ENCODE peak calls at places on chromosome 11, in five cellular contexts. S is AG08396, C is cardiac muscle cell, Q is T-helper 2 cell, U is NCI-H2171. F is an unnamed sample.

GRCh38 chr11:1304376-1304775 is 5.1 kb downstream of the TOLLIP start:
- DNase-seq in C (no peak), Q (no peak), S (no peak), U (no peak), F (no peak)

GRCh38 chr11:118924591-118925585 is 838 bp downstream of the BCL9L start:
- DNase-seq in U (no peak), S (peak), Q (peak), C (peak), F (peak)

GRCh38 chr11:44916797-44917196 is 33.9 kb downstream of the TP53I11 start:
- DNase-seq in C (no peak), Q (no peak), U (no peak), S (no peak), F (no peak)

GRCh38 chr11:84962018-84962417 is 665.1 kb downstream of the DLG2 start:
- DNase-seq in C (no peak), Q (no peak), S (no peak), U (no peak), F (no peak)

GRCh38 chr11:24386551-24387404 is 110.1 kb upstream of the LUZP2 start:
- DNase-seq in Q (no peak), C (peak), U (peak), S (peak), F (peak)

GRCh38 chr11:118224512-118225180 is at the start of gene JAML:
- DNase-seq in C (no peak), Q (peak), S (no peak), U (no peak), F (no peak)

GRCh38 chr11:45182902-45183301 is 36.5 kb downstream of the PRDM11 start:
- DNase-seq in C (peak), U (no peak), S (peak), Q (no peak), F (no peak)

GRCh38 chr11:72776117-72776843 is 17.6 kb downstream of the STARD10 start:
- DNase-seq in Q (no peak), U (no peak), C (no peak), S (no peak), F (no peak)

GRCh38 chr11:112795896-112796686 is 165.1 kb upstream of the NCAM1 start:
- DNase-seq in Q (no peak), C (no peak), U (no peak), S (no peak), F (no peak)

GRCh38 chr11:19466314-19466713 is 225.6 kb upstream of the E2F8 start:
- DNase-seq in Q (no peak), U (peak), C (no peak), S (no peak), F (no peak)

GRCh38 chr11:3041699-3042098 is 15.5 kb downstream of the CARS1 start:
- DNase-seq in S (no peak), C (no peak), U (no peak), Q (no peak), F (no peak)

GRCh38 chr11:45593992-45594391 is 71.4 kb downstream of the CHST1 start:
- DNase-seq in C (no peak), U (peak), S (no peak), Q (no peak), F (peak)

GRCh38 chr11:20031155-20032001 is 128.9 kb downstream of the DBX1 start:
- DNase-seq in S (peak), U (no peak), C (peak), Q (no peak), F (peak)

GRCh38 chr11:61618991-61619390 is 38.1 kb upstream of the SYT7 start:
- DNase-seq in Q (no peak), C (no peak), U (no peak), S (no peak), F (no peak)

GRCh38 chr11:848380-848931 is 5.8 kb downstream of the TSPAN4 start:
- DNase-seq in C (no peak), S (peak), U (no peak), Q (peak), F (no peak)

GRCh38 chr11:1832181-1832988 is 2.4 kb upstream of the SYT8 start:
- DNase-seq in Q (peak), C (peak), U (no peak), S (peak), F (peak)

GRCh38 chr11:132312161-132312560 is 941.7 kb downstream of the NTM start:
- DNase-seq in U (no peak), C (peak), Q (no peak), S (peak), F (no peak)

GRCh38 chr11:17256512-17256911 is 20.0 kb upstream of the NUCB2 start:
- DNase-seq in U (no peak), C (peak), S (peak), Q (no peak), F (no peak)

GRCh38 chr11:116658876-116659535 is 113.8 kb downstream of the BUD13 start:
- DNase-seq in U (no peak), C (no peak), S (no peak), Q (no peak), F (no peak)

GRCh38 chr11:65742353-65742752 is 21.8 kb upstream of the RNASEH2C start:
- DNase-seq in C (no peak), U (no peak), Q (no peak), S (no peak), F (no peak)

GRCh38 chr11:19370100-19370861 is 129.5 kb upstream of the E2F8 start:
- DNase-seq in C (peak), S (no peak), U (no peak), Q (no peak), F (peak)

GRCh38 chr11:66725646-66726045 is 3.4 kb downstream of the SPTBN2 start:
- DNase-seq in U (no peak), S (no peak), Q (no peak), C (peak), F (no peak)

GRCh38 chr11:56188602-56189001 is 12.2 kb downstream of the OR5J2 start:
- DNase-seq in S (no peak), U (no peak), C (no peak), Q (no peak), F (no peak)

GRCh38 chr11:28566643-28567042 is 458.5 kb downstream of the METTL15 start:
- DNase-seq in Q (no peak), C (peak), S (peak), U (no peak), F (no peak)

GRCh38 chr11:72026029-72026428 is 27.3 kb downstream of the IL18BP start:
- DNase-seq in U (no peak), S (no peak), Q (no peak), C (no peak), F (no peak)

GRCh38 chr11:87879118-87879517 is 296.1 kb downstream of the RAB38 start:
- DNase-seq in S (no peak), U (no peak), Q (no peak), C (peak), F (no peak)

GRCh38 chr11:69287968-69288882 is 5.7 kb upstream of the MYEOV start:
- DNase-seq in U (no peak), C (no peak), S (no peak), Q (no peak), F (peak)

GRCh38 chr11:13850256-13851010 is 112.1 kb upstream of the SPON1 start:
- DNase-seq in S (no peak), Q (no peak), C (no peak), U (no peak), F (no peak)

GRCh38 chr11:11411401-11411985 is 58.4 kb upstream of the CSNK2A3 start:
- DNase-seq in C (no peak), Q (no peak), S (no peak), U (no peak), F (no peak)

GRCh38 chr11:122852071-122852831 is 14.0 kb downstream of the CRTAM start:
- DNase-seq in Q (no peak), U (no peak), C (peak), S (no peak), F (no peak)

GRCh38 chr11:61834278-61835004 is 6.3 kb downstream of the FADS2 start:
- DNase-seq in U (no peak), Q (no peak), S (peak), C (peak), F (no peak)

GRCh38 chr11:27485930-27486773 is 13.6 kb upstream of the LGR4 start:
- DNase-seq in U (peak), Q (no peak), S (no peak), C (peak), F (no peak)

GRCh38 chr11:70073881-70074371 is 4.2 kb upstream of the ANO1 start:
- DNase-seq in C (peak), S (peak), Q (no peak), U (no peak), F (no peak)

GRCh38 chr11:43708776-43709175 is 28.2 kb downstream of the HSD17B12 start:
- DNase-seq in C (peak), U (no peak), Q (no peak), S (no peak), F (no peak)

GRCh38 chr11:69470793-69471192 is 10.7 kb upstream of the LINC01488 start:
- DNase-seq in C (no peak), U (no peak), S (no peak), Q (no peak), F (no peak)

GRCh38 chr11:87092567-87092966 is 54.8 kb downstream of the TMEM135 start:
- DNase-seq in Q (no peak), C (no peak), U (no peak), S (no peak), F (no peak)